ENCODE peak calls at places on chromosome 13, in seven cellular contexts. R is progenitor cell of endocrine pancreas, U is breast epithelium, S is fibroblast of lung, Q is foreskin fibroblast, E is astrocyte of the spinal cord, Y is AG10803. Z is an unnamed sample.

GRCh38 chr13:108427355-108427754 is 157.8 kb downstream of the TNFSF13B start:
- DNase-seq in R (no peak), U (no peak), S (peak), Q (no peak), E (peak), Y (no peak), Z (no peak)

GRCh38 chr13:52118095-52118494 is 10.8 kb downstream of the NEK5 start:
- DNase-seq in R (no peak), U (no peak), S (no peak), Q (no peak), E (no peak), Y (no peak), Z (no peak)

GRCh38 chr13:33208290-33208990 is 77.1 kb downstream of the STARD13 start:
- DNase-seq in R (no peak), U (no peak), S (no peak), Q (no peak), E (no peak), Y (no peak), Z (no peak)

GRCh38 chr13:34913040-34913439 is 29.0 kb upstream of the NBEA start:
- DNase-seq in R (peak), U (no peak), S (peak), Q (peak), E (peak), Y (peak), Z (no peak)

GRCh38 chr13:28429096-28429495 is 65.8 kb downstream of the FLT1 start:
- DNase-seq in R (no peak), U (no peak), S (no peak), Q (no peak), E (no peak), Y (no peak), Z (no peak)

GRCh38 chr13:62629618-62630017 is 1214.0 kb upstream of the PCDH20 start:
- DNase-seq in R (no peak), U (no peak), S (no peak), Q (no peak), E (no peak), Y (no peak), Z (no peak)

GRCh38 chr13:97945792-97946419 is 7.6 kb upstream of the IPO5 start:
- DNase-seq in R (no peak), U (no peak), S (peak), Q (peak), E (peak), Y (peak), Z (no peak)

GRCh38 chr13:100541882-100542545 is 46.6 kb downstream of the GGACT start:
- DNase-seq in R (no peak), U (no peak), S (no peak), Q (no peak), E (no peak), Y (no peak), Z (no peak)

GRCh38 chr13:94061316-94061715 is 418.2 kb downstream of the DCT start:
- DNase-seq in R (no peak), U (no peak), S (peak), Q (peak), E (peak), Y (peak), Z (no peak)

DNA sequence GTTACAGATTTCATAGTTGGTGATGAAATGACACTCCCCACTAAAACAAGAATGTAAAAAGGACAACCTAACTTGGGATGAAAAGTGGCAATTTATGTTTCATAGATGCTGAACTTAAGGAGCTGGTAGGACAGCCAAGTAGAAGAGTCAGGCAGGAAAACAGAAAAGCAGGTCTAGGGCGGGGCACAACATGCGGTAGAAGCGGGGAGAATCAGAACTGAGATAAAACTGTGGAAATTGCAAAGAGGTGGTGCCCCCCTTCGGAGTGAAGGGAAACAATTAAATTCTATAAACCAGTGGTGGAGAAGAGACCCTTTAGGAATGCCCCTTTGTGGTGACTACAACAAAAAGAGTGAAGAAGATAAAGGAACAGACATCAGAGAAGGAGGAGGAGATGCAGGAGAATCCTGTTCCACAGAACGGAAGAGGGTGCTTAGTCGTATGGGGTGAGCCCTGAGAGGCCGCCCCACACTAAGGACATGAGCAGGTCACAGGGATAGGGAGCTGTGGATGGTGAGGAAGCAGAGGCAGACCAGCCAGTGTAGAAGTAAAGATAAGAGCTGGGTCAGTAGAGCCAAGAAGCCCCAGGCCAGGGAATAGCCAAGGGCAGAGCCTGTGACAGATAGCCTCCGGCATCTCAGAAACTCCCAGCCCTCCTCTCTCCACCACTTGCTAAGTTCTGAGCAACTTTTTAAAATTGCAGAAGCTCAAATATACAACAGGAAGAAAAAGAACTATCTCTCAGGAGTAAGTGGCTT is 100.3 kb upstream of the DOCK9 start:
- DNase-seq in R (no peak), U (no peak), S (no peak), Q (no peak), E (no peak), Y (no peak), Z (no peak)
- TF ChIP-seq CTCF in R (no peak), U (no peak), S (no peak), Q (no peak), E (no peak), Y (no peak), Z (no peak)

DNA sequence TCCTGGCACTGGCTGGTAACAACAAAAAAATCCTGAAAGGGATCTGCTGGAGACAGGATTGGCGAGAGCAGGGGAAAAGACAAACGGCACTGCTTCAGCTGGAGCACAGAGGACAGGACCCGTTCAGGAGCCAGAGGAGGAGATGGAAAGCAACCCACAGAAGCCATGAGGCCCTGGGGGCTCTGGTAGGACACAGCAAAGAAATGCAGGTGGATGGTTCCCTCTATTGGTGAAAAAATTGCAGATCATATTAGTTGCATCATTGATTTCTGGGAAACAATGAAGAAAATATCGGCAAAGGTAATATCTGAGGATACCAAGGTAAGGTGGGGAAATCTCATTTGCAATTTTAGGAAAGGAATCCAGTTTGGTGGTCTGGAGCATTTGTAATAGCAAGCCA is 25.7 kb upstream of the TPP2 start:
- DNase-seq in R (no peak), U (no peak), S (no peak), Q (peak), E (no peak), Y (no peak), Z (no peak)
- TF ChIP-seq CTCF in R (peak), U (no peak), S (no peak), Q (no peak), E (peak), Y (peak), Z (no peak)

DNA sequence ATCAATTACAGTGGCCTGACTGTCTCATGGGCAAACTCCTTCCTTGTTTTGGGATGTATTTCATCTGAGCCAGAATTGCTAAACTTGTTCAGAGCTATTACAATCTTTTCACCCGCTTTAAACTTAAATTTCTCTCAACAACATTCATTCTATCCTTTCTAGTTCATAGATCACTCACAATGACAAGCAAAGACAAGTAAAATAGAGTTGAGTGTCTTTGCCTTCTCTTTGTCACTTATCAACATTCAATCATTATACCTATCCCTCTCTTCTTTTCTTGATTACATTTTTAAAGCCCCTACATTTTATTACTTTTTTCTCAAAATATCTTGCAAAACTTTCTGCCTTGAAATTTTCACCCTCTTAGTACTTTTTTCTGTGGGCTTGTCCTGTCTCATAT is 1113.1 kb downstream of the PCDH17 start:
- DNase-seq in R (no peak), U (no peak), S (no peak), Q (no peak), E (no peak), Y (no peak), Z (no peak)
- TF ChIP-seq CTCF in R (no peak), U (no peak), S (no peak), Q (no peak), E (no peak), Y (no peak), Z (no peak)

DNA sequence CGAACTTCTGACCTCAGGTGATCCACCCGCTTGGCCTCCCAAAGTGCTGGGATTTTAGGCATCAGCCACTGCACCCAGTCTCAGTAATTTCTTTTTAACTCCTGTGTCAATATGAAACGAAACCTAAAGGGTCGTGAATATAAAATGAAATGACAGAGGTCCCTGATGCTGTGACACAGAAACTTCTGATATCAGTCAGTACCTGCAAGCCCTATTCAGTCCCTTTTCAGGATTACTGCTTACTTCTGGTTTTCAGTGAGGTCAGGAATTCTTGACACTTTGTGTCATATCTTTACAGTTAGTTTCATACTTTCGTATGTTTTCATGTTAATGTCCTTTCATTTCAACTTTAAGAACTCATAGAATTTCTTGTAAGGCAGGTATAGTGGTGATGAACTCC is 58.7 kb downstream of the RNF17 start:
- DNase-seq in R (no peak), U (no peak), S (no peak), Q (no peak), E (no peak), Y (no peak), Z (no peak)
- TF ChIP-seq CTCF in R (no peak), U (no peak), S (no peak), Q (no peak), E (no peak), Y (no peak), Z (no peak)

DNA sequence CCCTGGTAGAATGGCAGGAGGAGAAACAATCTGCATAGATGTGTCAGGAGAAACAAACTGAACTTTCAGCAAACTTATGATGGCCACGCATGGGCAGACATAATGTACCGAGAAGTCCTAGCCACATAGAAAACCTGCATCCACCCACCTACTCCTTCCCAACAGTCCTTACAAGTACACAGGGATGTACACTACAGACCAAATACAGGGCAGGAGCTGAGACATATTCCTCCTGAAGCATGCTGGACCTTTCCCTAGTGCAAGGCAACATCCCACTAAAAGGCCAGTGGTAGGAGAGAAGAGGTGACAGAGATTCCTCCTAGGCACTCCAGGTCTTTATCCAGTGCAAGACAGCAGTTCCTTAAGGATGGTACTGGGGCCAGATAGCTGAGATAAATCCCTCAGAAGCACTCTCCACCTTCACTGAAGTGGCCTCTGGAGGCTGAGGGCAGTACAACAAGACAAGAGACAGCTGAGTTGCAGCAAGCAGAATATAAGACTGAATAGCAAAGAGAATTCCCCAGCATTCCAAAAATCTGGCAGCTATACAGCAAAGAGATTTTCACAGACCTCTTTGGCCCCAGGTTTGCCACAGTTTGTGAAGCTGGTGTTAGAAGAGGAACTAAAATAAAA is 18.3 kb downstream of the VWA8 start:
- DNase-seq in R (no peak), U (no peak), S (peak), Q (peak), E (peak), Y (peak), Z (no peak)
- TF ChIP-seq CTCF in R (peak), U (no peak), S (peak), Q (peak), E (peak), Y (peak), Z (no peak)

GRCh38 chr13:109606404-109607028 is 179.9 kb downstream of the IRS2 start:
- DNase-seq in R (no peak), U (no peak), S (no peak), Q (peak), E (no peak), Y (no peak), Z (no peak)

GRCh38 chr13:109608032-109608431 is 178.4 kb downstream of the IRS2 start:
- DNase-seq in R (no peak), U (no peak), S (no peak), Q (no peak), E (no peak), Y (no peak), Z (no peak)

GRCh38 chr13:109611912-109612691 is 174.3 kb downstream of the IRS2 start:
- DNase-seq in R (no peak), U (no peak), S (no peak), Q (no peak), E (no peak), Y (no peak), Z (no peak)

GRCh38 chr13:109608503-109608902 is 177.9 kb downstream of the IRS2 start:
- DNase-seq in R (no peak), U (no peak), S (no peak), Q (no peak), E (no peak), Y (no peak), Z (no peak)

GRCh38 chr13:109610517-109610916 is 175.9 kb downstream of the IRS2 start:
- DNase-seq in R (no peak), U (no peak), S (no peak), Q (no peak), E (no peak), Y (no peak), Z (no peak)
- TF ChIP-seq CTCF in R (peak), U (no peak), S (no peak), Q (peak), E (peak), Y (peak), Z (no peak)

DNA sequence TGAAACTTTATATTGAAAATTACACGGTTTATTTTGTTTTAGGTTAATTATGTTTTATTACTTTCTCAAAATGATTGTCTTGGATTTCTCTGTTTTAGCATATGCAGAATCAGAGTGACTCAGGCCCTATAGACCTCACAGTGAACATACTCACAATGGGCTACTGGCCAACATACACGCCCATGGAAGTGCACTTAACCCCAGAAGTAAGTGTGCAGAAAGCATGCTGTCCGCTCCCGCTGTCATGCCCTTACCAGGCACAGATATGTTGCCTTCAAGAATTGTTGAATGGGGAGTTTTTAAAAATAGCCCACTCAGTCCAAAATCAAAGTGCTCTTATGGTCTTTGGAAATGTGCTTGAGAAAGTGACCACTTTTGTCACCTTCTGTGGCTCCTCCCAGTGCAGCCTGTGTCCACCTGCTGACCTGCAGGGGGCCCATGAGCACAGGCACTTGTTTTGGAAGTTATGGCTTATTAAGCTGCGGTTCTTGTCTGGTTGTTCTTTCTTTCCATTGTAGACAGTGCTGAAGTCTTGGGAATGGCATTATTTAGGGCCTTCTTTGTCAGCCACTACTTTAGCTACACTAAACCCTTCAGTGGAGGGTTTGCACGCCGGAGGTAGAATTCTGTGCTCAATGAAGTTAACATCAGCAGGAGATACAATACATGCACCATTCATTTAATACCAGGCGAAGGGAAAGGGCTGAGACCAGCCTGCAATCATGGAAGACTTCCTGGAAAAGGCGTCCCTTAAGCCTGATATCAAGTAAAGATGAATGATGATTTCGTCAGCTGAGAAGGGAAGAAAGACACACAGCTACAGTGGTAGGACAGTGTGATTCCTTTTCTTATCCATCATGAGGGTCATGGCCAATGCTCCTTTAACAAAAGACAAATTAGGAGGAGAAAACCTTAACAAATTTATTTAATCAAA is 36.7 kb downstream of the CUL4A start:
- DNase-seq in R (no peak), U (no peak), S (no peak), Q (peak), E (no peak), Y (peak), Z (no peak)
- TF ChIP-seq CTCF in R (peak), U (no peak), S (peak), Q (peak), E (peak), Y (peak), Z (no peak)